ENCODE peak calls at places on chromosomes 1 and 21, in four cellular contexts. K, P, A and U are unnamed samples.

GRCh38 chr1:193614817-193615216 is 428.4 kb upstream of the B3GALT2 start:
- DNase-seq in K (no peak), P (no peak), A (no peak), U (peak; percentile 78)

GRCh38 chr1:216905052-216905580 is 181.9 kb upstream of the ESRRG start:
- DNase-seq in K (no peak), P (no peak), A (no peak), U (no peak)

GRCh38 chr1:16625497-16626408 is 12.4 kb upstream of the NBPF1 start:
- DNase-seq in K (peak; percentile 74), P (peak; percentile 39), A (no peak), U (no peak)

GRCh38 chr1:214165850-214166374 is 115.0 kb upstream of the SMYD2 start:
- DNase-seq in K (no peak), P (no peak), A (no peak), U (no peak)

GRCh38 chr1:176831150-176831549 is 333.4 kb downstream of the ASTN1 start:
- DNase-seq in K (no peak), P (no peak), A (no peak), U (no peak)

GRCh38 chr1:99781798-99782197 is 15.4 kb upstream of the FRRS1 start:
- DNase-seq in K (no peak), P (no peak), A (no peak), U (no peak)

GRCh38 chr1:206691604-206692003 is 6.9 kb downstream of the MAPKAPK2 start:
- DNase-seq in K (no peak), P (no peak), A (no peak), U (peak; percentile 10)

GRCh38 chr1:192477630-192478029 is 97.9 kb upstream of the RGS1 start:
- DNase-seq in K (no peak), P (no peak), A (peak; percentile 53), U (peak; percentile 63)

GRCh38 chr1:215673943-215674342 is 106.8 kb downstream of the KCTD3 start:
- DNase-seq in K (no peak), P (no peak), A (no peak), U (no peak)
- TF ChIP-seq CTCF in K (no peak), P (no peak), A (no peak), U (no peak)

GRCh38 chr1:19405195-19405760 is 80.1 kb downstream of the CAPZB start:
- DNase-seq in K (no peak), P (no peak), A (no peak), U (no peak)
- TF ChIP-seq CTCF in K (peak; percentile 11), P (no peak), A (peak; percentile 57), U (peak; percentile 31)

GRCh38 chr1:30166194-30166593 is 557.2 kb downstream of the MATN1 start:
- DNase-seq in K (no peak), P (no peak), A (no peak), U (no peak)

GRCh38 chr1:30165116-30165515 is 558.3 kb downstream of the MATN1 start:
- DNase-seq in K (no peak), P (no peak), A (no peak), U (no peak)

GRCh38 chr1:30171956-30172694 is 551.3 kb downstream of the MATN1 start:
- DNase-seq in K (no peak), P (no peak), A (no peak), U (no peak)

GRCh38 chr1:30172757-30173156 is 550.6 kb downstream of the MATN1 start:
- DNase-seq in K (no peak), P (no peak), A (no peak), U (no peak)

GRCh38 chr1:30169269-30169668 is 554.1 kb downstream of the MATN1 start:
- DNase-seq in K (no peak), P (no peak), A (no peak), U (no peak)
- TF ChIP-seq CTCF in K (no peak), P (no peak), A (no peak), U (no peak)

GRCh38 chr1:195897072-195897471 is 711.2 kb downstream of the KCNT2 start:
- DNase-seq in K (no peak), P (no peak), A (no peak), U (no peak)
- TF ChIP-seq CTCF in K (no peak), P (no peak), A (no peak), U (peak; percentile 25)

DNA sequence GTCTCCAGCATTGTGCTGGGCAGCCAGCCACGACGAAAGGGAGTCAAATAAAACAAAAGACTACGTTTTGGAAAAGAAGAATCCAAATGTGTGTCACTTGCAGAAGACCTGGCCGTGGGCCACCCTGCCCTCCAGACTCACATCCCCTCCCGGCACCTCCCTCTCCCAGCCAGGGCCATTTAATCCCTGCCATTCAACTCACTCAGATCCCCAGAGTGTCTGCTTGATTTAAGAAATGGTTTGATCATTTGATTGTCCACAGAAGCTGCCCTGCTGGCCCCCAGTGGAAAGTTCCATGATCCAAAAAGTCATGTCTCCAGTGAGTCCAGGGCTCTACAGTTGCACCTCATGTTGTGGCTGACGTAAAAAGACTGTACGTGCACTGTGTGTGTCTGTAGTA is 2.3 kb upstream of the KRTAP10-11 start:
- DNase-seq in K (no peak), P (no peak), A (no peak), U (no peak)
- TF ChIP-seq CTCF in K (no peak), P (no peak), A (no peak), U (no peak)

DNA sequence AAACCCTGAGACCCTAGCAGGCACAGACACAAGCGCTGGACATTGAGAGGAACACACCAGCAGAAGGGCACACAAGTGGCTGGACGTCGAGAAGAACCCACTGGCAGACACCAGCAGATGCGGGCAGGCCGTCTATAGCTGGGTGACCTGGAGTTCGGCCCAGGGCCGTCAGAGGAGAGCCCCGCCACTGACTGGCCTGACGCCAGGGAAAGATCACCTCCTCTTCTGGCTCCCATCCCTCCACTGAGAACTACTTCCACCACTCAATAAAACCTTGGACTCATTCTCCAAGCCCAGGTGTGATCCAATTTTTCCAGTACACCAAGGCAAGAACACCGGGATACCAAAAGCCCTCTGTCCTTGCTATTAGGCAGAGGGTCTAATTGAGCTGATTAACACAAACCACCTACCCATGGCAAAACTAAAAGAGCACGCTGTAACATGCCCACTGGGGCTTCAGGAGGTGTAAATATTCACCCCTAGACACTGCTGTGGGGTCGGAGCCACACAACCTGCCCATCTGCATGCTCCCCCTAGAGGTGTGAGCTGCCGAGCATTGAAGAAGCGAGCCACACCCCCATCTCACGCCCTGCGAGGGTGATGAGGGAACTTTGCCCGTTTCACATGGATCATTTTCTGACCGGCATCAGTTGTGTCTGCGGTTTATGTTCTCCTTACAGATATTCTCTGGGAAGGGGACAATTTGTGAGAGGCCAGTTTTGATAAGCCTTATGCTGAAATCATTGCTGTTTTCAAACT is 104.8 kb downstream of the HLX start:
- DNase-seq in K (no peak), P (no peak), A (no peak), U (no peak)
- TF ChIP-seq CTCF in K (no peak), P (no peak), A (no peak), U (peak; percentile 28)